ENCODE peak calls at places on chromosomes 12 and 14, in ten cellular contexts. I is CD8-positive, alpha-beta T cell; T is upper lobe of right lung; W is aorta; Y is IMR-90; Z is PC-3; B is Peyer's patch; H is cardiac muscle cell; E is K562; R is CD4-positive, alpha-beta memory T cell. K is an unnamed sample.

GRCh38 chr12:132581348-132582057 is 28.9 kb downstream of the LRCOL1 start:
- DNase-seq in I (no peak), T (no peak), W (no peak), Y (no peak), Z (no peak), B (no peak), H (no peak), E (no peak), R (no peak), K (no peak)

GRCh38 chr14:23364604-23365352 is at the start of gene EFS:
- DNase-seq in I (no peak), T (no peak), W (peak; percentile 75), Y (peak; percentile 18), Z (no peak), B (no peak), H (no peak), E (no peak), R (no peak), K (no peak)

GRCh38 chr12:53343978-53344377 is 7.8 kb upstream of the SP7 start:
- DNase-seq in I (no peak), T (no peak), W (no peak), Y (no peak), Z (no peak), B (no peak), H (no peak), E (no peak), R (no peak), K (no peak)

GRCh38 chr12:29428630-29429029 is 47.7 kb upstream of the ERGIC2 start:
- DNase-seq in I (no peak), T (no peak), W (no peak), Y (peak; percentile 84), Z (peak; percentile 99), B (no peak), H (no peak), E (peak; percentile 6), R (no peak), K (no peak)

GRCh38 chr12:54958048-54958658 is 26.4 kb downstream of the TESPA1 start:
- DNase-seq in I (peak; percentile 4), T (no peak), W (no peak), Y (peak; percentile 72), Z (peak; percentile 87), B (peak; percentile 73), H (peak; percentile 72), E (peak; percentile 72), R (peak; percentile 66), K (no peak)

GRCh38 chr12:19771858-19772257 is 332.6 kb downstream of the AEBP2 start:
- DNase-seq in I (no peak), T (no peak), W (peak; percentile 55), Y (peak; percentile 82), Z (no peak), B (no peak), H (no peak), E (no peak), R (no peak), K (no peak)

GRCh38 chr14:42665083-42665482 is 1058.4 kb downstream of the LRFN5 start:
- DNase-seq in I (no peak), T (no peak), W (no peak), Y (no peak), Z (peak; percentile 11), B (no peak), H (no peak), E (no peak), R (no peak), K (no peak)

GRCh38 chr12:50047693-50048250 is 9.6 kb upstream of the ASIC1 start:
- DNase-seq in I (no peak), T (no peak), W (no peak), Y (no peak), Z (no peak), B (no peak), H (no peak), E (peak; percentile 78), R (no peak), K (no peak)

GRCh38 chr12:114395755-114396152 is 10.2 kb downstream of the TBX5 start:
- DNase-seq in I (no peak), T (no peak), W (no peak), Y (peak; percentile 90), Z (no peak), B (no peak), H (no peak), E (no peak), R (no peak), K (no peak)
- H3K27me3 ChIP-seq in I (peaks cover 14% of the 10 kb centered on the region), T (peaks cover 63% of the 10 kb centered on the region), W (no peaks in the 10 kb centered on the region), Y (no peaks in the 10 kb centered on the region), Z (peaks cover 99% of the 10 kb centered on the region), B (no peaks in the 10 kb centered on the region), H (peaks cover 53% of the 10 kb centered on the region), E (peaks cover 84% of the 10 kb centered on the region), R (peaks cover 38% of the 10 kb centered on the region), K (peaks cover 92% of the 10 kb centered on the region)

GRCh38 chr12:88495031-88495430 is 85.2 kb downstream of the KITLG start:
- DNase-seq in I (no peak), T (no peak), W (no peak), Y (no peak), Z (no peak), B (no peak), H (no peak), E (no peak), R (no peak), K (no peak)
- H3K4me3 ChIP-seq in I (no peak overlapping the region), T (no peak overlapping the region), W (no peak overlapping the region), Y (no peak overlapping the region), Z (no peak overlapping the region), B (no peak overlapping the region), H (no peak overlapping the region), E (no peak overlapping the region), R (no peak overlapping the region), K (no peak overlapping the region)

GRCh38 chr14:91243098-91243483 is 1.4 kb downstream of the GPR68 start:
- DNase-seq in I (no peak), T (no peak), W (no peak), Y (no peak), Z (no peak), B (no peak), H (no peak), E (no peak), R (no peak), K (no peak)
- H3K27ac ChIP-seq in I (peak overlapping the region; percentile 68), T (peak overlapping the region; percentile 31), W (no peak overlapping the region), Y (peak overlapping the region; percentile 34), Z (peak overlapping the region; percentile 59), B (peak overlapping the region; percentile 86), H (no peak overlapping the region), E (no peak overlapping the region), R (peak overlapping the region; percentile 99), K (no peak overlapping the region)

DNA sequence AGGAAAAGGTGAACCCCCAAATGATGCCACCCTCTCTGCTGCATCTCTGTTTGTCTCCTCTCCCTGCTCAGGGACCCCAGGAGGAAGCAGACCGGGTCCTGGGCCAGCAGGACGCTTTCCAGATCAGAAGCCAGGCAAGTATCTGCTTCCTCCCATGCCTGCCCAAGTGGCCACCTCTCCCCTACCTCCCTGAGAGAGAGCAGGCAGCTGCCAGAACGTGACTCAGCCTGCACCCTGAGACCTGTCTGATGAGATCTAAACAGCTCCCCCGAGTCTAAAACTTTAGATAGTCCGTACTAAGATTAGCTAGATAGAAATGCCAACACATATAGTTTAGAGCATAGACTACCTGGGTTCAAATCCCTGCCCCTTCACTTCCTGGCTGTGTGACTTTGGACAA is 31.2 kb upstream of the OAS1 start:
- DNase-seq in I (no peak), T (no peak), W (no peak), Y (no peak), Z (peak; percentile 18), B (no peak), H (no peak), E (no peak), R (no peak), K (no peak)
- H3K27me3 ChIP-seq in I (peaks cover 15% of the 10 kb centered on the region), T (peaks cover 29% of the 10 kb centered on the region), W (no peaks in the 10 kb centered on the region), Y (no peaks in the 10 kb centered on the region), Z (peaks cover 85% of the 10 kb centered on the region), B (no peaks in the 10 kb centered on the region), H (no peaks in the 10 kb centered on the region), E (peaks cover 21% of the 10 kb centered on the region), R (peaks cover 12% of the 10 kb centered on the region), K (no peaks in the 10 kb centered on the region)

GRCh38 chr12:64669270-64669842 is 59.1 kb downstream of the RASSF3 start:
- DNase-seq in I (peak; percentile 18), T (peak; percentile 72), W (peak; percentile 68), Y (peak; percentile 11), Z (peak; percentile 41), B (peak; percentile 78), H (peak; percentile 62), E (peak; percentile 66), R (peak; percentile 87), K (no peak)

GRCh38 chr12:64665506-64665905 is 55.2 kb downstream of the RASSF3 start:
- DNase-seq in I (peak; percentile 17), T (no peak), W (no peak), Y (no peak), Z (no peak), B (peak; percentile 62), H (no peak), E (no peak), R (peak; percentile 84), K (no peak)

GRCh38 chr12:64663019-64663418 is 52.7 kb downstream of the RASSF3 start:
- DNase-seq in I (no peak), T (no peak), W (no peak), Y (no peak), Z (no peak), B (no peak), H (no peak), E (no peak), R (no peak), K (no peak)

GRCh38 chr12:64670039-64670438 is 59.7 kb downstream of the RASSF3 start:
- DNase-seq in I (no peak), T (no peak), W (no peak), Y (no peak), Z (no peak), B (no peak), H (no peak), E (peak; percentile 52), R (peak; percentile 41), K (no peak)

GRCh38 chr12:64666054-64666914 is 56.0 kb downstream of the RASSF3 start:
- DNase-seq in I (no peak), T (no peak), W (no peak), Y (peak; percentile 54), Z (peak; percentile 28), B (no peak), H (no peak), E (no peak), R (no peak), K (no peak)
- H3K4me3 ChIP-seq in I (no peak overlapping the region), T (no peak overlapping the region), W (no peak overlapping the region), Y (no peak overlapping the region), Z (no peak overlapping the region), B (no peak overlapping the region), H (no peak overlapping the region), E (no peak overlapping the region), R (peak overlapping the region; percentile 11), K (no peak overlapping the region)

GRCh38 chr14:21096889-21097615 is 1.4 kb downstream of the ZNF219 start:
- DNase-seq in I (no peak), T (no peak), W (no peak), Y (no peak), Z (no peak), B (no peak), H (no peak), E (no peak), R (no peak), K (no peak)
- H3K27ac ChIP-seq in I (no peak overlapping the region), T (peak overlapping the region; percentile 65), W (peak overlapping the region; percentile 65), Y (peak overlapping the region; percentile 16), Z (no peak overlapping the region), B (peak overlapping the region; percentile 97), H (peak overlapping the region; percentile 92), E (no peak overlapping the region), R (peak overlapping the region; percentile 51), K (peak overlapping the region; percentile 82)

GRCh38 chr12:85280138-85280983 is at the start of gene ALX1:
- DNase-seq in I (no peak), T (peak; percentile 65), W (peak; percentile 38), Y (peak; percentile 4), Z (no peak), B (peak; percentile 49), H (peak; percentile 80), E (no peak), R (no peak), K (no peak)
- H3K27me3 ChIP-seq in I (no peaks in the 10 kb centered on the region), T (peaks cover 97% of the 10 kb centered on the region), W (no peaks in the 10 kb centered on the region), Y (peaks cover 46% of the 10 kb centered on the region), Z (peaks cover 2% of the 10 kb centered on the region), B (no peaks in the 10 kb centered on the region), H (peaks cover 48% of the 10 kb centered on the region), E (no peaks in the 10 kb centered on the region), R (no peaks in the 10 kb centered on the region), K (peaks cover 100% of the 10 kb centered on the region)

K was measured in dorsolateral prefrontal cortex.